ENCODE peak calls at places on chromosomes 3 and 15, in five cellular contexts. G is caudate nucleus; M is PC-9; R is CD8-positive, alpha-beta memory T cell; J is GM04504. O is an unnamed sample.

GRCh38 chr15:52257734-52258062 is 37.9 kb downstream of the MYO5C start:
- DNase-seq in G (no peak), R (no peak), M (peak), J (peak), O (no peak)

GRCh38 chr15:39084683-39085530 is 496.0 kb upstream of the THBS1 start:
- DNase-seq in G (no peak), M (no peak), J (peak), R (no peak), O (peak)

GRCh38 chr3:143121240-143122088 is 1.9 kb downstream of the CHST2 start:
- DNase-seq in G (peak), M (no peak), R (peak), J (no peak), O (no peak)

GRCh38 chr3:113264741-113265140 is 53.4 kb downstream of the BOC start:
- DNase-seq in M (no peak), J (no peak), R (no peak), G (peak), O (no peak)

GRCh38 chr15:30649952-30650929 is 24.3 kb downstream of the ARHGAP11B start:
- DNase-seq in R (no peak), M (no peak), J (no peak), G (no peak), O (no peak)

GRCh38 chr3:19206540-19206939 is 58.2 kb downstream of the KCNH8 start:
- DNase-seq in R (no peak), G (no peak), M (no peak), J (no peak), O (no peak)

GRCh38 chr3:128742821-128743594 is 17.0 kb downstream of the RAB7A start:
- DNase-seq in M (no peak), G (no peak), J (no peak), R (no peak), O (no peak)

GRCh38 chr3:192212979-192213378 is 514.4 kb downstream of the FGF12 start:
- DNase-seq in M (no peak), R (no peak), G (no peak), J (no peak), O (no peak)

GRCh38 chr3:106945435-106945834 is 431.8 kb upstream of the CCDC54 start:
- DNase-seq in G (no peak), M (no peak), R (no peak), J (peak), O (peak)

GRCh38 chr3:149808209-149808829 is 4.7 kb upstream of the RNF13 start:
- DNase-seq in J (peak), G (peak), M (peak), R (peak), O (no peak)

GRCh38 chr3:196080997-196081833 is 675 bp downstream of the TFRC start:
- DNase-seq in J (no peak), M (peak), G (peak), R (peak), O (no peak)

GRCh38 chr3:50609743-50610085 is 1.9 kb downstream of the CISH start:
- DNase-seq in R (no peak), J (no peak), M (no peak), G (no peak), O (no peak)

GRCh38 chr3:49793486-49794085 is 6.1 kb downstream of the CDHR4 start:
- DNase-seq in M (no peak), R (no peak), G (no peak), J (no peak), O (no peak)

GRCh38 chr3:134009345-134010000 is 20.3 kb downstream of the SLCO2A1 start:
- DNase-seq in J (no peak), M (no peak), R (no peak), G (no peak), O (peak)

GRCh38 chr3:13068269-13069010 is 4.8 kb downstream of the IQSEC1 start:
- DNase-seq in R (no peak), J (no peak), M (no peak), G (no peak), O (no peak)

GRCh38 chr3:141331370-141332318 is 36.7 kb upstream of the ZBTB38 start:
- DNase-seq in J (peak), M (peak), R (no peak), G (no peak), O (peak)

GRCh38 chr3:189842681-189843602 is 211.8 kb downstream of the TP63 start:
- DNase-seq in M (peak), G (no peak), J (no peak), R (no peak), O (no peak)

GRCh38 chr3:52039846-52040245 is 16.5 kb downstream of the DUSP7 start:
- DNase-seq in R (no peak), J (no peak), G (peak), M (no peak), O (no peak)

O was measured in HS-5.